ENCODE peak calls at places on chromosomes 7 and 10, in four cellular contexts. Q is A549, W is GM19239, Y is T-helper 2 cell. X is an unnamed sample.
A peak's percentile ranks its signal among the peaks of the same experiment; 100 is the strongest.

GRCh38 chr10:43229208-43230061 is 37.4 kb downstream of the RASGEF1A start:
- DNase-seq in W (no peak), Q (peak; percentile 55), Y (no peak), X (no peak)

GRCh38 chr10:74837750-74838149 is 11.3 kb downstream of the KAT6B start:
- DNase-seq in Y (no peak), W (no peak), Q (no peak), X (no peak)

GRCh38 chr10:71429929-71430328 is 33.2 kb downstream of the CDH23 start:
- DNase-seq in Y (no peak), W (no peak), Q (peak; percentile 35), X (no peak)

GRCh38 chr7:45001138-45001694 is 1.2 kb downstream of the CCM2 start:
- DNase-seq in Q (no peak), W (no peak), Y (peak; percentile 48), X (peak; percentile 52)

GRCh38 chr7:137727413-137727812 is 119.4 kb downstream of the DGKI start:
- DNase-seq in Y (no peak), Q (no peak), W (no peak), X (no peak)

GRCh38 chr10:60281331-60281730 is 108.3 kb downstream of the ANK3 start:
- DNase-seq in Y (no peak), W (no peak), Q (no peak), X (no peak)

GRCh38 chr10:97138777-97139317 is 46.9 kb downstream of the SLIT1 start:
- DNase-seq in W (no peak), Q (no peak), Y (no peak), X (no peak)

GRCh38 chr7:137642031-137642430 is 204.7 kb downstream of the DGKI start:
- DNase-seq in Q (no peak), Y (no peak), W (no peak), X (no peak)

GRCh38 chr10:28734940-28735759 is 57.8 kb downstream of the BAMBI start:
- DNase-seq in Q (peak; percentile 62), W (no peak), Y (no peak), X (no peak)

GRCh38 chr7:31080112-31080511 is 28.0 kb downstream of the ADCYAP1R1 start:
- DNase-seq in Q (no peak), Y (no peak), W (no peak), X (no peak)

GRCh38 chr7:28328161-28328560 is 84.2 kb upstream of the CREB5 start:
- DNase-seq in Y (no peak), Q (no peak), W (no peak), X (no peak)

GRCh38 chr10:18738835-18739234 is 79.6 kb downstream of the ARL5B start:
- DNase-seq in Q (no peak), Y (no peak), W (no peak), X (no peak)

GRCh38 chr10:74825033-74825370 is 1.4 kb upstream of the KAT6B start:
- DNase-seq in Y (no peak), W (no peak), Q (peak; percentile 31), X (no peak)

GRCh38 chr7:24728503-24729364 is 28.5 kb downstream of the GSDME start:
- DNase-seq in W (no peak), Q (no peak), Y (no peak), X (no peak)

GRCh38 chr10:131846224-131847101 is 54.3 kb upstream of the PPP2R2D start:
- DNase-seq in W (no peak), Q (no peak), Y (no peak), X (no peak)

GRCh38 chr7:464177-464711 is 55.4 kb downstream of the PDGFA start:
- DNase-seq in W (no peak), Q (no peak), Y (no peak), X (no peak)

GRCh38 chr7:1545417-1546246 is 10.4 kb downstream of the TMEM184A start:
- DNase-seq in W (no peak), Y (no peak), Q (no peak), X (no peak)